ENCODE peak calls at places on chromosomes 4 and X, in five cellular contexts. U is suprapubic skin, M is GM12891, Z is Panc1, D is HCT116. S is an unnamed sample.

GRCh38 chr4:113744667-113745241 is 16.8 kb downstream of the CAMK2D start:
- DNase-seq in U (no peak), M (no peak), Z (no peak), D (no peak), S (no peak)

GRCh38 chr4:145178740-145179139 is 1.6 kb downstream of the OTUD4 start:
- DNase-seq in U (no peak), M (no peak), Z (no peak), D (no peak), S (no peak)

GRCh38 chrX:48737940-48738339 is 23.6 kb upstream of the GLOD5 start:
- DNase-seq in U (no peak), M (no peak), Z (no peak), D (no peak), S (no peak)

GRCh38 chrX:129525162-129525561 is 1.9 kb upstream of the SMARCA1 start:
- DNase-seq in U (no peak), M (no peak), Z (no peak), D (no peak), S (no peak)

GRCh38 chrX:31981546-31982062 is 909.8 kb upstream of the FTHL17 start:
- DNase-seq in U (no peak), M (no peak), Z (no peak), D (no peak), S (no peak)

GRCh38 chr4:74504212-74504611 is 59.3 kb downstream of the AREG start:
- DNase-seq in U (no peak), M (no peak), Z (no peak), D (no peak), S (no peak)

GRCh38 chrX:153875391-153876111 is 10.4 kb downstream of the L1CAM start:
- DNase-seq in U (no peak), M (peak; percentile 74), Z (no peak), D (no peak), S (peak; percentile 54)

GRCh38 chr4:170872794-170873193 is 783.0 kb upstream of the AADAT start:
- DNase-seq in U (no peak), M (no peak), Z (no peak), D (no peak), S (no peak)

GRCh38 chr4:156749791-156750403 is 221.7 kb downstream of the PDGFC start:
- DNase-seq in U (no peak), M (no peak), Z (no peak), D (no peak), S (no peak)

GRCh38 chrX:3711331-3711917 is 2.0 kb downstream of the PRKX start:
- DNase-seq in U (no peak), M (no peak), Z (no peak), D (no peak), S (peak; percentile 25)

GRCh38 chrX:20263474-20263873 is 3.2 kb downstream of the RPS6KA3 start:
- DNase-seq in U (no peak), M (no peak), Z (no peak), D (no peak), S (no peak)

GRCh38 chr4:37567781-37568180 is 118.4 kb downstream of the RELL1 start:
- DNase-seq in U (no peak), M (no peak), Z (no peak), D (no peak), S (no peak)

GRCh38 chr4:150896513-150896912 is 118.6 kb downstream of the LRBA start:
- DNase-seq in U (no peak), M (no peak), Z (no peak), D (no peak), S (no peak)

GRCh38 chr4:88033309-88033708 is 25.9 kb downstream of the PKD2 start:
- DNase-seq in U (no peak), M (peak; percentile 28), Z (peak; percentile 18), D (peak; percentile 34), S (peak; percentile 25)

GRCh38 chrX:40471965-40472648 is 108.7 kb upstream of the ATP6AP2 start:
- DNase-seq in U (no peak), M (no peak), Z (no peak), D (no peak), S (peak; percentile 37)

GRCh38 chrX:19867411-19867732 is 20.0 kb downstream of the SH3KBP1 start:
- DNase-seq in U (no peak), M (no peak), Z (no peak), D (no peak), S (no peak)

GRCh38 chr4:7898385-7898784 is 41.3 kb downstream of the AFAP1 start:
- DNase-seq in U (no peak), M (no peak), Z (no peak), D (no peak), S (no peak)
- TF ChIP-seq POLR2AphosphoS5 in U (no peak), M (no peak), Z (no peak), D (no peak), S (no peak)

DNA sequence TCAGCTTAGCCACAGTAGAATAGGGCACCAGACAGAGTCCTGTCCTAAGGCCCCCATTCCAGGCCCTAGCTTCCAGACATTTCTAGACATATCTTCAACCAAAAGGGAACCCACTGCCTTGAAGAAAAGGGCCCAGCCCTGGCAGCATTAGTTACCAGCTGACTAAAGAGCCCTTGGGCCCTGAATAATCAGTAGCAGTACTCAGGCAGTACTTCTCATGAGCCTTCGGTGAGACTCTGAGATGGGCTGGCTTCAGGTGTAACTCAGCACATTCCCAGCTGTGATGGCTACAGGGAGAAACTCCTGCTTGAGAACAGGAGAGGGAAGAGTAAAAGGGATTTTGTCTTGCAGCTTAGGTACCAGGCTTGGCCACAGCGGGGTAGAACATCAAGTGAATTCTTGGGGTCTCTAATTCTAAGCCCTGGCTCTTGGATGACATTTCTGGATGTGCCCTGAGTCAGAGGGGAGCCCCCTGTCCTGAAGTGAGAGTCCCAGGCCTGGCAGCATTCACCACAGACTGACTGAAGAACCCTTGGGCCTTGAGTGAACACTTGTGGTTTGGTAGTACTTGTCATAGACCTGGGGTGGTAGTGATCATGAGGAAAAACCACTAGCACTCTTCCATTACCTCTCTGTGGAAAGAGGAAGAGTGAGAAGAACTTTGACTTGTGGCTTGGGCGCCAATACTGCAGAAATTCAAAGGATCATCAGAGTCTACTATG is 170.1 kb downstream of the ATP10D start:
- DNase-seq in U (no peak), M (no peak), Z (no peak), D (no peak), S (no peak)
- TF ChIP-seq POLR2AphosphoS5 in U (no peak), M (no peak), Z (no peak), D (no peak), S (no peak)

DNA sequence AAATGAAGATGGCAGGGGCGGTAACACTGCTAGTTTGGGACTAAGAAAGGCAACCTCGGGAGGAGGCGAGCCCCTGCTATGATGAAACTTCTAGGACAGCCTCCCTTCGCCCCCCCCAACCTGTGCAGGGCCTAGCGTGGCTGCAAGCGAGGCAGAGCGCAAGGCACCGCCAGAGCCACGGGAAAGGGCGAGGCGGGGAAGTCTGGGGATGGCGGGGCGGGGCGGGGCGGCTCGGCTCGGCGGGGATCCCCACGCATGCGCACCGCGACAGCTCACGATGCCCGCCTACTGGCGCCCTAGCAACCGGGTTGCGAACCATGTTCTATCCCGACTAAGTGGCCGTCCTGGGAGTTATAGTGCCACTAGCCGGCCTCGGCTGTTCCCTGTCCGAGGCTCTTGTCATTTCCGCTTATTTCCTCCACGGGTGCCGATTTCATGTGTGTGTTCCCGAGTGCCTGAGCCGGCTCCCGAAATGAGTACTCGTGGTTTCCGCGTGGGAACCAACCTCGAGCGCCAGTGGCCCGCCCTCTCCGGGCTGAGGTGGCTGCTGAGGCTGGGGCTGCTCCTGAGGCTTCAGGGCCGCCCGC is 28.7 kb upstream of the RBMX start:
- DNase-seq in U (peak; percentile 89), M (peak; percentile 73), Z (peak; percentile 30), D (peak; percentile 24), S (peak; percentile 84)
- TF ChIP-seq POLR2AphosphoS5 in U (no peak), M (no peak), Z (peak; percentile 57), D (peak; percentile 43), S (no peak)

GRCh38 chrX:101659601-101660063 is at the start of gene ARMCX2:
- DNase-seq in U (no peak), M (peak; percentile 25), Z (no peak), D (no peak), S (peak; percentile 44)

GRCh38 chrX:101657495-101657894 is 2.2 kb downstream of the ARMCX2 start:
- DNase-seq in U (no peak), M (no peak), Z (no peak), D (no peak), S (no peak)

GRCh38 chrX:101656817-101657216 is 2.8 kb downstream of the ARMCX2 start:
- DNase-seq in U (no peak), M (no peak), Z (no peak), D (no peak), S (no peak)

GRCh38 chrX:101655540-101655939 is 4.1 kb downstream of the ARMCX2 start:
- DNase-seq in U (no peak), M (no peak), Z (no peak), D (no peak), S (no peak)

GRCh38 chrX:101658661-101659477 is 781 bp downstream of the ARMCX2 start:
- DNase-seq in U (peak; percentile 82), M (peak; percentile 38), Z (no peak), D (no peak), S (peak; percentile 78)
- TF ChIP-seq POLR2AphosphoS5 in U (no peak), M (no peak), Z (no peak), D (no peak), S (peak; percentile 69)